ENCODE peak calls at places on chromosomes 11 and 22, in six cellular contexts. R is aorta, S is dorsolateral prefrontal cortex, I is HFF-Myc, C is bronchial epithelial cell, T is lower leg skin. A is an unnamed sample.

GRCh38 chr11:89235976-89236375 is 58.3 kb downstream of the TYR start:
- DNase-seq in R (no peak), S (no peak), I (no peak), C (no peak), T (no peak), A (no peak)

GRCh38 chr11:35529971-35530495 is 4.6 kb upstream of the PAMR1 start:
- DNase-seq in T (no peak), S (no peak), R (no peak), C (peak), I (peak), A (peak)

GRCh38 chr11:783581-784015 is 6.3 kb downstream of the CEND1 start:
- DNase-seq in T (no peak), I (peak), R (peak), S (peak), C (peak), A (peak)

GRCh38 chr22:50269573-50270301 is 443 bp downstream of the MAPK11 start:
- DNase-seq in I (no peak), S (no peak), C (no peak), T (no peak), R (no peak), A (peak)

GRCh38 chr11:44773351-44773965 is 46.7 kb downstream of the TSPAN18 start:
- DNase-seq in C (no peak), S (no peak), R (no peak), T (no peak), I (no peak), A (no peak)

GRCh38 chr11:46066335-46066734 is 54.9 kb downstream of the PHF21A start:
- DNase-seq in I (no peak), T (peak), C (peak), S (no peak), R (no peak), A (peak)

GRCh38 chr11:6988506-6988905 is 31.6 kb downstream of the ZNF214 start:
- DNase-seq in C (no peak), T (no peak), I (no peak), R (no peak), S (no peak), A (no peak)

GRCh38 chr11:128411812-128412211 is 175.5 kb downstream of the ETS1 start:
- DNase-seq in T (no peak), S (no peak), C (no peak), I (no peak), R (no peak), A (no peak)

GRCh38 chr11:83448686-83449085 is 162.5 kb upstream of the CCDC90B start:
- DNase-seq in S (no peak), R (no peak), I (no peak), C (peak), T (no peak), A (no peak)

GRCh38 chr22:41491379-41492100 is 22.6 kb downstream of the ACO2 start:
- DNase-seq in S (no peak), T (no peak), R (no peak), C (no peak), I (no peak), A (no peak)

GRCh38 chr22:40922484-40923303 is 28.5 kb upstream of the RBX1 start:
- DNase-seq in R (no peak), T (peak), S (no peak), I (peak), C (peak), A (peak)

GRCh38 chr22:27300661-27301285 is 500.8 kb downstream of the MN1 start:
- DNase-seq in I (no peak), C (no peak), R (no peak), T (no peak), S (no peak), A (no peak)

GRCh38 chr22:19982991-19983578 is 33.5 kb downstream of the ARVCF start:
- DNase-seq in S (no peak), T (no peak), R (peak), I (no peak), C (no peak), A (no peak)

GRCh38 chr11:121134758-121135312 is 33.8 kb downstream of the TECTA start:
- DNase-seq in T (no peak), I (no peak), R (no peak), C (no peak), S (no peak), A (no peak)

GRCh38 chr11:117143390-117143789 is 697 bp upstream of the PAFAH1B2 start:
- DNase-seq in I (peak), S (no peak), T (peak), R (peak), C (peak), A (peak)

GRCh38 chr11:125299061-125299616 is 134.6 kb downstream of the PKNOX2 start:
- DNase-seq in C (no peak), S (no peak), R (no peak), T (no peak), I (no peak), A (no peak)

GRCh38 chr22:39763276-39763675 is 130.3 kb downstream of the ENTHD1 start:
- DNase-seq in C (no peak), I (no peak), T (no peak), S (no peak), R (no peak), A (no peak)

GRCh38 chr11:130042093-130042591 is 27.6 kb upstream of the APLP2 start:
- DNase-seq in C (peak), R (no peak), T (no peak), I (peak), S (no peak), A (peak)

GRCh38 chr11:19938051-19938856 is 222.0 kb downstream of the DBX1 start:
- DNase-seq in R (peak), I (no peak), C (peak), S (no peak), T (no peak), A (peak)

GRCh38 chr11:70667767-70668166 is 269.4 kb downstream of the CTTN start:
- DNase-seq in I (no peak), C (no peak), S (no peak), T (no peak), R (no peak), A (no peak)

GRCh38 chr11:12472401-12473065 is 95.2 kb downstream of the PARVA start:
- DNase-seq in R (no peak), S (no peak), T (no peak), I (no peak), C (no peak), A (no peak)

GRCh38 chr11:57357827-57358226 is 19.7 kb downstream of the P2RX3 start:
- DNase-seq in S (no peak), C (no peak), I (no peak), R (peak), T (no peak), A (no peak)

GRCh38 chr11:68373810-68374501 is 61.6 kb downstream of the LRP5 start:
- DNase-seq in T (no peak), R (no peak), S (peak), C (no peak), I (no peak), A (no peak)

GRCh38 chr11:45048313-45048841 is 97.7 kb upstream of the TP53I11 start:
- DNase-seq in R (no peak), T (no peak), I (no peak), S (no peak), C (no peak), A (no peak)

GRCh38 chr11:68775951-68776388 is 24.6 kb upstream of the TESMIN start:
- DNase-seq in R (no peak), T (no peak), S (no peak), C (no peak), I (no peak), A (no peak)

GRCh38 chr11:29786092-29786491 is 230.7 kb downstream of the KCNA4 start:
- DNase-seq in S (no peak), T (no peak), I (no peak), C (no peak), R (no peak), A (no peak)

GRCh38 chr11:42315267-42315666 is 855.8 kb upstream of the LRRC4C start:
- DNase-seq in S (no peak), T (no peak), C (peak), R (no peak), I (no peak), A (peak)

GRCh38 chr11:42315846-42316245 is 856.4 kb upstream of the LRRC4C start:
- DNase-seq in R (no peak), I (no peak), C (no peak), S (no peak), T (no peak), A (no peak)

GRCh38 chr11:42319926-42320325 is 860.5 kb upstream of the LRRC4C start:
- DNase-seq in R (no peak), C (no peak), T (no peak), I (no peak), S (no peak), A (no peak)
- H3K4me3 ChIP-seq in R (no peak), C (no peak), T (no peak), I (no peak), S (no peak), A (no peak)

GRCh38 chr11:110331626-110332025 is 35.2 kb upstream of the RDX start:
- DNase-seq in T (no peak), I (no peak), S (no peak), R (no peak), C (no peak), A (no peak)

GRCh38 chr11:110335358-110335757 is 38.9 kb upstream of the RDX start:
- DNase-seq in C (no peak), I (no peak), S (no peak), R (no peak), T (no peak), A (no peak)

GRCh38 chr11:110327508-110327907 is 31.1 kb upstream of the RDX start:
- DNase-seq in C (no peak), T (no peak), R (no peak), I (no peak), S (no peak), A (no peak)

GRCh38 chr11:110323786-110324185 is 27.4 kb upstream of the RDX start:
- DNase-seq in T (no peak), I (no peak), C (no peak), R (no peak), S (no peak), A (no peak)

GRCh38 chr11:110329441-110329840 is 33.0 kb upstream of the RDX start:
- DNase-seq in C (no peak), S (no peak), I (no peak), R (no peak), T (no peak), A (no peak)
- H3K4me3 ChIP-seq in C (no peak), S (no peak), I (no peak), R (no peak), T (no peak), A (no peak)

DNA sequence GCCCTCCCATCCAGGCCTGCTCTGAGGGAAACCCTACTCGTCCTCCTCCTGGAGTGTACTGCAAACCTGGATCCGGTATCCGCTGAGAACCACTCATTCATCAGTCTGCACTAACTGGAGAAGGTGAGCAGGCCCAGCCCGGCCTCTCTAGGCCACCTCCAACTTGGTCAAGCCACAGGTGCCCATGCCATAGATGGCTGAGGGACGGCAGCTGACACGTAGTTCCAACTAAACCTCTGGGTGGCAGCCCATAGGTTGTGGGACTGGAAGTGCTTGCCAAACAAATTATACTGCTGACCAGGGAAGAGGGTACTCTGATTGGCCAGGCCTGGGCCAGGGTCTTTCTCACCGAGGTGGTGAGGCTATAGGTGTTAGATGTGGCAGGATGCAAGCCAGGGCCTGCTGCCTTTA is 5.9 kb downstream of the KCNQ1OT1 start:
- DNase-seq in T (no peak), R (peak), S (no peak), C (no peak), I (no peak), A (no peak)
- H3K4me3 ChIP-seq in T (no peak), R (no peak), S (no peak), C (no peak), I (no peak), A (no peak)

DNA sequence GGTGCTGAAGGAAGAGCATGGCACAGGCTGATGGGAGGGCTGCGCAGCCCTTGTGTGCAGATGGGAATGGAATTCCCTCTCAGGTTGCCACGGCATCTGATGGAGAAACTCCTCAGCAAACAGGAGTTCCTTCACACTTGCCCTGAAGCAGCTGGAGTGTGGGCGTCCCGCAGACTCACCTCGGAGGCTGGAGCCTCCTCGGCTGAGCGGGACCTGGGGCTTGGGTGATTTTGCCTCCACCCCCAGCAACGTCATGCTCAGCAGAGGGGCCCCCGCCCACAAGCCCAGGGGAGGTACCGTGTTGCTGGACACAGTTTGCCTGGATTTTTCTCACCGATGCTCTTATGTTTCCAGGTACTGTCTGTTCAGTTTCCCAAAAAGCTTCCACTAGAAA is 63.4 kb downstream of the MYO7A start:
- DNase-seq in R (no peak), C (peak), I (no peak), T (no peak), S (peak), A (peak)
- H3K4me3 ChIP-seq in R (no peak), C (no peak), I (no peak), T (no peak), S (no peak), A (peak)

GRCh38 chr11:102407901-102408300 is 44.7 kb downstream of the TMEM123 start:
- DNase-seq in R (no peak), S (no peak), I (no peak), C (no peak), T (no peak), A (no peak)
- H3K4me3 ChIP-seq in R (no peak), S (no peak), I (no peak), C (no peak), T (no peak), A (no peak)

GRCh38 chr22:31122196-31122531 is 602 bp upstream of the INPP5J start:
- DNase-seq in I (no peak), S (no peak), T (no peak), C (no peak), R (no peak), A (no peak)

GRCh38 chr22:31123292-31123602 is 481 bp downstream of the INPP5J start:
- DNase-seq in T (no peak), S (no peak), R (no peak), C (no peak), I (no peak), A (no peak)

GRCh38 chr22:31124290-31124689 is 1.5 kb downstream of the INPP5J start:
- DNase-seq in T (no peak), S (no peak), R (peak), I (no peak), C (no peak), A (no peak)

GRCh38 chr22:31121403-31121802 is 1.4 kb upstream of the INPP5J start:
- DNase-seq in R (no peak), T (no peak), I (no peak), S (no peak), C (no peak), A (no peak)

GRCh38 chr22:31122532-31123291 is at the start of gene INPP5J:
- DNase-seq in I (no peak), T (no peak), S (peak), R (peak), C (peak), A (peak)
- H3K4me3 ChIP-seq in I (peak), T (no peak), S (peak), R (no peak), C (peak), A (peak)

GRCh38 chr11:1868056-1868635 is 15.3 kb downstream of the LSP1 start:
- DNase-seq in S (no peak), I (no peak), C (no peak), R (no peak), T (no peak), A (no peak)
- H3K4me3 ChIP-seq in S (no peak), I (no peak), C (no peak), R (no peak), T (no peak), A (no peak)

A was measured in epithelial cell of esophagus.